ENCODE peak calls at places on chromosomes 3 and 15, in five cellular contexts. W is mesenchymal stem cell, M is H9, R is H1, C is IMR-90. F is an unnamed sample.

GRCh38 chr15:80233511-80234080 is 18.4 kb downstream of the CTXND1 start:
- DNase-seq in W (no peak), R (no peak), C (no peak), M (no peak), F (peak; percentile 23)

GRCh38 chr15:39556461-39556860 is 24.4 kb upstream of the THBS1 start:
- DNase-seq in M (no peak), R (no peak), C (peak; percentile 81), W (no peak), F (no peak)

GRCh38 chr15:50051344-50051743 is 67.7 kb downstream of the ATP8B4 start:
- DNase-seq in C (no peak), W (no peak), R (no peak), M (no peak), F (no peak)

GRCh38 chr3:16406175-16406574 is 107.3 kb downstream of the RFTN1 start:
- DNase-seq in W (no peak), M (no peak), C (no peak), R (no peak), F (no peak)

GRCh38 chr3:95120921-95121320 is 1058.1 kb downstream of the NSUN3 start:
- DNase-seq in W (no peak), C (no peak), R (no peak), M (no peak), F (no peak)

GRCh38 chr3:167669699-167670098 is 16.0 kb upstream of the WDR49 start:
- DNase-seq in C (no peak), R (no peak), W (no peak), M (no peak), F (no peak)

GRCh38 chr3:134904333-134904771 is 109.3 kb downstream of the EPHB1 start:
- DNase-seq in C (no peak), M (no peak), W (no peak), R (no peak), F (no peak)

GRCh38 chr3:14301558-14301957 is 100.8 kb upstream of the SLC6A6 start:
- DNase-seq in W (peak; percentile 43), R (no peak), M (no peak), C (peak; percentile 18), F (no peak)

GRCh38 chr3:150370129-150370602 is 37.9 kb upstream of the TSC22D2 start:
- DNase-seq in C (peak; percentile 97), M (peak; percentile 57), W (peak; percentile 97), R (no peak), F (peak; percentile 63)

DNA sequence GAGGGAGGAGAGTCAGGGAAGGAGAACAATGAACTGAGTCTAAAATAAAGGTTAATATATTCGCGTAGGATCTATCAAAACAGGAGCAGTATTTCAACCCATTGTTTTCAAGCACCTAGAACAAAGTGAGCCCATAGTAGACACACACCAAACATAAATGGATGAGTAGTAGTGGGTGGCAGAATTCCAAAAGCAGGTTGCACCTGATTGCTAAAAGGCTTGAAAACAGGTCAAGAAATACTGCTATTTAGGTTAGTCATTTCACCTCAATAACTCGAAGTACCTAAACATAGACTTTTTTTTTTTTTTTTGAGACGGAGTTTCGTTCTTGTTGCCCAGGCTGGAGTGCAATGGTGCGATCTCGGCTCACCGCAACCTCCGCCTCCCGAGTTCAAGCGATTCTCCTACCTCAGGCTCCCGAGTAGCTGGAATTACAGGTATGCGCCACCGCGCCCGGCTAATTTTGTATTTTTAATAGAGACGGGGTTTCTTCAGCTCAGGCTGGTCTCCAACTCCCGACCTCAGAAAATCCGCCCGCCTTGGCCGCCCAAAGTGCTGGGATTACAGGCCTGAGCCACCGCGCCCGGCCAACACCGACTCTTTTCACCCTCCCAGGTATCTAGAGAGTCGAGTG is 855 bp upstream of the ABHD5 start:
- DNase-seq in M (no peak), W (no peak), R (no peak), C (no peak), F (no peak)
- H3K14ac ChIP-seq in M (no peak overlapping the region), W (no peak overlapping the region), R (no peak overlapping the region), C (peak overlapping the region; percentile 96), F (no peak overlapping the region)

GRCh38 chr3:192364296-192364695 is 363.0 kb downstream of the FGF12 start:
- DNase-seq in M (no peak), C (no peak), R (no peak), W (no peak), F (no peak)

GRCh38 chr3:192367616-192368015 is 359.7 kb downstream of the FGF12 start:
- DNase-seq in C (no peak), M (no peak), R (no peak), W (no peak), F (no peak)

GRCh38 chr3:192366916-192367315 is 360.4 kb downstream of the FGF12 start:
- DNase-seq in W (no peak), M (no peak), C (no peak), R (no peak), F (no peak)

DNA sequence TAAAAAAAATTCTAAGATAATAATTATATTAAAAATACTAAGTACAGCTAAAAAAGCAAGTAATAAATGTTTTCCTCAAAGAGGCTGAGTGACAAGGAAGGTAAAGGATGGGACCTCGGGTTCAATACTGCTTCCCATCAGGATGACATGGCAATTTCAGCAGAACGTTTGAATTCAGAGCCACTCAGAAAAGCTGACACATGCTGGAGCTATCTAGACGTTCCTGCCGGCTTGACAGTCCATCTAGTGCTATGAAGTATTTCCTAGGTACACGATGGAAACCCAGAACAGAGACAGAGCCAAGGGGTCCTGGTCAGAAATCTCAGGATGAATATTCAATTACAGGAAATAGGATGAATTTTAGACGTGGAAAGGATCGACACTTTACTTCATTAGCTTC is 361.8 kb downstream of the FGF12 start:
- DNase-seq in C (no peak), W (no peak), R (no peak), M (no peak), F (no peak)
- H2BK5ac ChIP-seq in C (no peak overlapping the region), W (no peak overlapping the region), R (no peak overlapping the region), M (no peak overlapping the region), F (no peak overlapping the region)

GRCh38 chr15:55255714-55256113 is 33.9 kb downstream of the RAB27A start:
- DNase-seq in M (no peak), R (no peak), C (no peak), W (peak; percentile 18), F (no peak)
- H2AK5ac ChIP-seq in M (no peak overlapping the region), R (no peak overlapping the region), C (no peak overlapping the region), W (no peak overlapping the region), F (no peak overlapping the region)

GRCh38 chr3:123778991-123779622 is 105.0 kb downstream of the MYLK start:
- DNase-seq in R (no peak), M (no peak), C (no peak), W (no peak), F (no peak)
- H3K14ac ChIP-seq in R (no peak overlapping the region), M (no peak overlapping the region), C (peak overlapping the region; percentile 57), W (peak overlapping the region; percentile 63), F (no peak overlapping the region)

F was measured in neuronal stem cell.